ENCODE peak calls at places on chromosomes 3 and 15, in four cellular contexts. D, O, P and V are unnamed samples.

GRCh38 chr3:159280326-159280725 is 478.5 kb downstream of the MFSD1 start:
- DNase-seq in P (no peak), D (no peak), O (no peak), V (no peak)

GRCh38 chr3:81302045-81302444 is 459.4 kb downstream of the GBE1 start:
- DNase-seq in O (peak; percentile 29), P (peak; percentile 65), D (peak; percentile 13), V (no peak)

GRCh38 chr3:77709158-77709557 is 669.3 kb downstream of the ROBO2 start:
- DNase-seq in P (no peak), D (no peak), O (no peak), V (no peak)

GRCh38 chr15:69303337-69304175 is 4.8 kb downstream of the PAQR5 start:
- DNase-seq in O (no peak), P (peak; percentile 72), D (no peak), V (no peak)

GRCh38 chr3:197428117-197428761 is 127.5 kb downstream of the BDH1 start:
- DNase-seq in P (peak; percentile 30), O (peak; percentile 65), D (peak; percentile 32), V (no peak)

GRCh38 chr15:59543721-59544547 is 67.6 kb upstream of the GCNT3 start:
- DNase-seq in P (no peak), O (no peak), D (no peak), V (no peak)

GRCh38 chr3:149371001-149371722 is 6.3 kb downstream of the TM4SF1 start:
- DNase-seq in D (no peak), O (no peak), P (peak; percentile 33), V (no peak)

GRCh38 chr3:22989716-22990115 is 213.4 kb upstream of the UBE2E2 start:
- DNase-seq in P (no peak), O (no peak), D (no peak), V (no peak)

GRCh38 chr3:52841211-52841980 is 6.6 kb upstream of the MUSTN1 start:
- DNase-seq in D (no peak), P (no peak), O (no peak), V (no peak)

GRCh38 chr15:29784413-29784812 is 37.9 kb downstream of the TJP1 start:
- DNase-seq in D (peak; percentile 21), P (no peak), O (no peak), V (no peak)

GRCh38 chr15:43133429-43134156 is at the start of gene TMEM62:
- DNase-seq in O (peak; percentile 93), P (peak; percentile 82), D (peak; percentile 76), V (peak; percentile 78)

GRCh38 chr3:123292321-123293310 is 90.9 kb downstream of the SEC22A start:
- DNase-seq in D (no peak), P (no peak), O (peak; percentile 10), V (no peak)

GRCh38 chr3:122092460-122093165 is 37.5 kb downstream of the CD86 start:
- DNase-seq in D (peak; percentile 10), O (no peak), P (peak; percentile 39), V (no peak)

GRCh38 chr3:178406206-178406605 is 130.0 kb upstream of the KCNMB2 start:
- DNase-seq in O (no peak), P (no peak), D (no peak), V (no peak)

GRCh38 chr3:60673123-60673522 is 578.1 kb downstream of the FHIT start:
- DNase-seq in D (no peak), O (no peak), P (no peak), V (no peak)

GRCh38 chr3:47340866-47341265 is 40.0 kb upstream of the PTPN23 start:
- DNase-seq in O (no peak), P (no peak), D (no peak), V (no peak)

GRCh38 chr3:194140520-194141414 is 4.8 kb downstream of the HES1 start:
- DNase-seq in D (no peak), P (peak; percentile 93), O (peak; percentile 48), V (no peak)

GRCh38 chr3:5195605-5196004 is 8.1 kb downstream of the EDEM1 start:
- DNase-seq in P (no peak), D (no peak), O (no peak), V (peak; percentile 27)

DNA sequence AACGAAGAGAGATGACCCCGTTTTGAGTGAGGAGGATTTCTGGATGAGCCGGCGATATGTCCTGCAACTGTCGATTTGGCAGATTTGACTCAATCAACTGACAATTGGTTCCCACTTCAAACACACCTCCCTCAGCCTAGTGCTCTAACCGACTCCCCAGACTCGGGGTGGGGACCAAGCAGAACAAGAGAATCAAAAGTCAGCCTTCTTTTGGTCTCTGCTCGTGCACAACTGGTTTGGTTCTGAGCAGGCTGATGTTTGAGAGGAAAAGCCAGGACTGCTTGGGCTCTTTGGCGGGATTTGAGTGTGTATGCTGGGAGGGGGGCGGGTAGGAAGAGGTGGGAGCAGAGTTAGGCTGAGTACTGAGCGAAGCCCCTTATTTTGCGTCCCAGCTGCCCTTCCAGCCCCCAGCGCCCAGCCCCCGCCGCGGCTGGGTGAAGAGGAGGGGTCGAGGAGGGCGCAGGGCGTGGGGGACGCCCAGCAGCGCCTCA is 153.4 kb upstream of the GOLIM4 start:
- DNase-seq in O (no peak), P (no peak), D (no peak), V (no peak)
- TF ChIP-seq POLR2AphosphoS5 in O (no peak), P (no peak), D (no peak), V (no peak)

GRCh38 chr3:189267981-189268613 is 96.3 kb downstream of the TPRG1 start:
- DNase-seq in D (peak; percentile 36), O (no peak), P (peak; percentile 82), V (no peak)

GRCh38 chr3:189272500-189273119 is 100.8 kb downstream of the TPRG1 start:
- DNase-seq in P (peak; percentile 75), D (no peak), O (no peak), V (no peak)

GRCh38 chr3:189269356-189269755 is 97.6 kb downstream of the TPRG1 start:
- DNase-seq in P (no peak), D (no peak), O (no peak), V (no peak)

GRCh38 chr3:189273736-189274135 is 102.0 kb downstream of the TPRG1 start:
- DNase-seq in D (no peak), O (no peak), P (no peak), V (no peak)

DNA sequence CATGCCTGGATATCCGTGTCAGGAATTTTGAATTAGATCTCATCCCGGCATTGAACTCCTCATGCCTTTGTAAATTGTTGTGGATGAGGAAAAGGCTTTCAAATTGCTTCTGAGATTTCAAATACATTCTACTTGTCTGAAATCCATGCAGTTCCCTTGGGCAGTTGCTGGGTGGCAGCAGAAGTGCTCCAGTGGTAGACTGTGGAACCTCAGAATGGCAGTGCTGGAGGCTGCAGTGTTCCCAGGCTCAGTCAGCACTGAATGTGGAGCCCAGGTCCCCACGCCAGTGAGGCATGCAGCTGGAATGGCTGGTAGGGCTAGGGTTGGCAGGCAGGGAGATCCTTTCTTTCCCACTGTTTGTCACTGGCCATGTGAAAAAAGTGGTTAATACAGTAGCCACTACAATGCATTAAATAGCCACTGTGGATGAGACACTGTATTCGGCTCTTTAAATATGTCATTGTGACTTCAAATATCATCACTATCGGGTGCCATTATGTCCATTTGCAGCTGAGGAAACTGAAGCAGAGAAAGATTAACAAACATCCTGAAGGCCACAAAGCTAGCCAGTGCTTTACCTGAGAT is 98.6 kb downstream of the TPRG1 start:
- DNase-seq in P (peak; percentile 73), D (peak; percentile 73), O (peak; percentile 71), V (peak; percentile 65)
- TF ChIP-seq CTCF in P (peak; percentile 74), D (peak; percentile 82), O (peak; percentile 26), V (peak; percentile 10)

DNA sequence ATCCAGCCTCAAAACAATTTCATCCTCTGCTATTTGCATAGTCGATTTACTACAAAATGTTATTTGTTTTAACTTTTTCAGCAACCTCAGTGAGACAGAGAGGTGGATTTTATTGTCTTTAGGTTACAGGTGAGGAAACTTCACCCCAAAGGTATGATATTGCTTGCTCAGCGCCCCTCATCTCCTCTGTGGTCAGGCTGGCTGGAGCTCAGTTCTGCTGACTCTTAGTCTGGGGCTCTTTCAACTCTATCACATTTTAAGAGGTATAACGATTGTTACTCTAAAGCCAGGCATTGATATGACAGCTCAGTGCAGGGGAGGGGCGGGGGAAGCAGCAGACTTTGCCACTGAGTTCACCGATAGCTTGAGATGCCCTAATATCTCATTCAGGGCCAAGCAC is 103.0 kb upstream of the DPH6 start:
- DNase-seq in D (no peak), O (no peak), P (no peak), V (no peak)
- TF ChIP-seq POLR2AphosphoS5 in D (no peak), O (no peak), P (no peak), V (no peak)

GRCh38 chr3:40546811-40547210 is 22.1 kb downstream of the ZNF621 start:
- DNase-seq in O (no peak), D (no peak), P (no peak), V (no peak)
- TF ChIP-seq CTCF in O (no peak), D (no peak), P (no peak), V (no peak)

GRCh38 chr3:124851136-124851535 is 36.0 kb downstream of the ITGB5 start:
- DNase-seq in D (no peak), P (no peak), O (no peak), V (no peak)
- TF ChIP-seq POLR2AphosphoS5 in D (no peak), P (no peak), O (no peak), V (no peak)